ENCODE peak calls at places on chromosome 10, in seven cellular contexts. One of them, this sample, is unnamed.

GRCh38 chr10:83333566-83333965 is 805.7 kb upstream of the GHITM start:
- DNase-seq in activated CD4-positive, alpha-beta T cell treated with anti-CD3 and anti-CD28 coated beads, Interleukin-2, amount 50 U/mL, for 1 hour: no peak
- DNase-seq in stimulated activated CD8-positive, alpha-beta memory T cell treated with anti-CD3 and anti-CD28 coated beads, Interleukin-4, amount 100 ng/mL, for 1 hour: no peak
- DNase-seq in stimulated activated CD4-positive, alpha-beta T cell treated with anti-CD3 and anti-CD28 coated beads, Interleukin-2, amount 100 ng/mL, for 24 hours: no peak
- DNase-seq in T-helper 17 cell: no peak
- DNase-seq in ascending aorta: no peak
- DNase-seq in PC-3: no peak
- DNase-seq in this sample: no peak

GRCh38 chr10:125777806-125778205 is 2.2 kb upstream of the MMP21 start:
- DNase-seq in activated CD4-positive, alpha-beta T cell treated with anti-CD3 and anti-CD28 coated beads, Interleukin-2, amount 50 U/mL, for 1 hour: no peak
- DNase-seq in stimulated activated CD8-positive, alpha-beta memory T cell treated with anti-CD3 and anti-CD28 coated beads, Interleukin-4, amount 100 ng/mL, for 1 hour: no peak
- DNase-seq in stimulated activated CD4-positive, alpha-beta T cell treated with anti-CD3 and anti-CD28 coated beads, Interleukin-2, amount 100 ng/mL, for 24 hours: no peak
- DNase-seq in T-helper 17 cell: no peak
- DNase-seq in ascending aorta: no peak
- DNase-seq in PC-3: no peak
- DNase-seq in this sample: no peak

GRCh38 chr10:81680374-81680773 is 194.6 kb upstream of the NRG3 start:
- DNase-seq in activated CD4-positive, alpha-beta T cell treated with anti-CD3 and anti-CD28 coated beads, Interleukin-2, amount 50 U/mL, for 1 hour: no peak
- DNase-seq in stimulated activated CD8-positive, alpha-beta memory T cell treated with anti-CD3 and anti-CD28 coated beads, Interleukin-4, amount 100 ng/mL, for 1 hour: no peak
- DNase-seq in stimulated activated CD4-positive, alpha-beta T cell treated with anti-CD3 and anti-CD28 coated beads, Interleukin-2, amount 100 ng/mL, for 24 hours: no peak
- DNase-seq in T-helper 17 cell: no peak
- DNase-seq in ascending aorta: no peak
- DNase-seq in PC-3: no peak
- DNase-seq in this sample: no peak

GRCh38 chr10:102449321-102450123 is 1.8 kb downstream of the C10orf95 start:
- DNase-seq in activated CD4-positive, alpha-beta T cell treated with anti-CD3 and anti-CD28 coated beads, Interleukin-2, amount 50 U/mL, for 1 hour: peak; percentile 84
- DNase-seq in stimulated activated CD8-positive, alpha-beta memory T cell treated with anti-CD3 and anti-CD28 coated beads, Interleukin-4, amount 100 ng/mL, for 1 hour: peak; percentile 53
- DNase-seq in stimulated activated CD4-positive, alpha-beta T cell treated with anti-CD3 and anti-CD28 coated beads, Interleukin-2, amount 100 ng/mL, for 24 hours: peak; percentile 86
- DNase-seq in T-helper 17 cell: peak; percentile 71
- DNase-seq in ascending aorta: peak; percentile 43
- DNase-seq in PC-3: peak; percentile 73
- DNase-seq in this sample: no peak

GRCh38 chr10:73131295-73131694 is 21.0 kb downstream of the NUDT13 start:
- DNase-seq in activated CD4-positive, alpha-beta T cell treated with anti-CD3 and anti-CD28 coated beads, Interleukin-2, amount 50 U/mL, for 1 hour: no peak
- DNase-seq in stimulated activated CD8-positive, alpha-beta memory T cell treated with anti-CD3 and anti-CD28 coated beads, Interleukin-4, amount 100 ng/mL, for 1 hour: no peak
- DNase-seq in stimulated activated CD4-positive, alpha-beta T cell treated with anti-CD3 and anti-CD28 coated beads, Interleukin-2, amount 100 ng/mL, for 24 hours: no peak
- DNase-seq in T-helper 17 cell: no peak
- DNase-seq in ascending aorta: no peak
- DNase-seq in PC-3: peak; percentile 100
- DNase-seq in this sample: no peak

GRCh38 chr10:74118794-74119193 is 31.8 kb downstream of the AP3M1 start:
- DNase-seq in activated CD4-positive, alpha-beta T cell treated with anti-CD3 and anti-CD28 coated beads, Interleukin-2, amount 50 U/mL, for 1 hour: no peak
- DNase-seq in stimulated activated CD8-positive, alpha-beta memory T cell treated with anti-CD3 and anti-CD28 coated beads, Interleukin-4, amount 100 ng/mL, for 1 hour: no peak
- DNase-seq in stimulated activated CD4-positive, alpha-beta T cell treated with anti-CD3 and anti-CD28 coated beads, Interleukin-2, amount 100 ng/mL, for 24 hours: no peak
- DNase-seq in T-helper 17 cell: no peak
- DNase-seq in ascending aorta: no peak
- DNase-seq in PC-3: peak; percentile 93
- DNase-seq in this sample: peak; percentile 42

GRCh38 chr10:79379512-79380124 is 32.3 kb downstream of the PPIF start:
- DNase-seq in activated CD4-positive, alpha-beta T cell treated with anti-CD3 and anti-CD28 coated beads, Interleukin-2, amount 50 U/mL, for 1 hour: no peak
- DNase-seq in stimulated activated CD8-positive, alpha-beta memory T cell treated with anti-CD3 and anti-CD28 coated beads, Interleukin-4, amount 100 ng/mL, for 1 hour: no peak
- DNase-seq in stimulated activated CD4-positive, alpha-beta T cell treated with anti-CD3 and anti-CD28 coated beads, Interleukin-2, amount 100 ng/mL, for 24 hours: peak; percentile 0
- DNase-seq in T-helper 17 cell: no peak
- DNase-seq in ascending aorta: no peak
- DNase-seq in PC-3: no peak
- DNase-seq in this sample: peak; percentile 60

GRCh38 chr10:114356786-114357588 is 47.3 kb downstream of the AFAP1L2 start:
- DNase-seq in activated CD4-positive, alpha-beta T cell treated with anti-CD3 and anti-CD28 coated beads, Interleukin-2, amount 50 U/mL, for 1 hour: no peak
- DNase-seq in stimulated activated CD8-positive, alpha-beta memory T cell treated with anti-CD3 and anti-CD28 coated beads, Interleukin-4, amount 100 ng/mL, for 1 hour: no peak
- DNase-seq in stimulated activated CD4-positive, alpha-beta T cell treated with anti-CD3 and anti-CD28 coated beads, Interleukin-2, amount 100 ng/mL, for 24 hours: no peak
- DNase-seq in T-helper 17 cell: no peak
- DNase-seq in ascending aorta: no peak
- DNase-seq in PC-3: peak; percentile 56
- DNase-seq in this sample: no peak

GRCh38 chr10:77168861-77169260 is 468.7 kb downstream of the KCNMA1 start:
- DNase-seq in activated CD4-positive, alpha-beta T cell treated with anti-CD3 and anti-CD28 coated beads, Interleukin-2, amount 50 U/mL, for 1 hour: no peak
- DNase-seq in stimulated activated CD8-positive, alpha-beta memory T cell treated with anti-CD3 and anti-CD28 coated beads, Interleukin-4, amount 100 ng/mL, for 1 hour: no peak
- DNase-seq in stimulated activated CD4-positive, alpha-beta T cell treated with anti-CD3 and anti-CD28 coated beads, Interleukin-2, amount 100 ng/mL, for 24 hours: no peak
- DNase-seq in T-helper 17 cell: no peak
- DNase-seq in ascending aorta: no peak
- DNase-seq in PC-3: peak; percentile 100
- DNase-seq in this sample: no peak

GRCh38 chr10:26881600-26882331 is 21.0 kb upstream of the ABI1 start:
- DNase-seq in activated CD4-positive, alpha-beta T cell treated with anti-CD3 and anti-CD28 coated beads, Interleukin-2, amount 50 U/mL, for 1 hour: no peak
- DNase-seq in stimulated activated CD8-positive, alpha-beta memory T cell treated with anti-CD3 and anti-CD28 coated beads, Interleukin-4, amount 100 ng/mL, for 1 hour: no peak
- DNase-seq in stimulated activated CD4-positive, alpha-beta T cell treated with anti-CD3 and anti-CD28 coated beads, Interleukin-2, amount 100 ng/mL, for 24 hours: no peak
- DNase-seq in T-helper 17 cell: no peak
- DNase-seq in ascending aorta: no peak
- DNase-seq in PC-3: peak; percentile 67
- DNase-seq in this sample: peak; percentile 78

GRCh38 chr10:71748671-71749191 is 24.6 kb downstream of the VSIR start:
- DNase-seq in activated CD4-positive, alpha-beta T cell treated with anti-CD3 and anti-CD28 coated beads, Interleukin-2, amount 50 U/mL, for 1 hour: peak; percentile 67
- DNase-seq in stimulated activated CD8-positive, alpha-beta memory T cell treated with anti-CD3 and anti-CD28 coated beads, Interleukin-4, amount 100 ng/mL, for 1 hour: no peak
- DNase-seq in stimulated activated CD4-positive, alpha-beta T cell treated with anti-CD3 and anti-CD28 coated beads, Interleukin-2, amount 100 ng/mL, for 24 hours: peak; percentile 63
- DNase-seq in T-helper 17 cell: peak; percentile 59
- DNase-seq in ascending aorta: peak; percentile 52
- DNase-seq in PC-3: no peak
- DNase-seq in this sample: no peak

GRCh38 chr10:131977323-131978096 is 4.2 kb downstream of the BNIP3 start:
- DNase-seq in activated CD4-positive, alpha-beta T cell treated with anti-CD3 and anti-CD28 coated beads, Interleukin-2, amount 50 U/mL, for 1 hour: no peak
- DNase-seq in stimulated activated CD8-positive, alpha-beta memory T cell treated with anti-CD3 and anti-CD28 coated beads, Interleukin-4, amount 100 ng/mL, for 1 hour: no peak
- DNase-seq in stimulated activated CD4-positive, alpha-beta T cell treated with anti-CD3 and anti-CD28 coated beads, Interleukin-2, amount 100 ng/mL, for 24 hours: no peak
- DNase-seq in T-helper 17 cell: no peak
- DNase-seq in ascending aorta: no peak
- DNase-seq in PC-3: no peak
- DNase-seq in this sample: no peak

GRCh38 chr10:30784896-30785605 is 155.5 kb upstream of the LYZL2 start:
- DNase-seq in activated CD4-positive, alpha-beta T cell treated with anti-CD3 and anti-CD28 coated beads, Interleukin-2, amount 50 U/mL, for 1 hour: peak; percentile 11
- DNase-seq in stimulated activated CD8-positive, alpha-beta memory T cell treated with anti-CD3 and anti-CD28 coated beads, Interleukin-4, amount 100 ng/mL, for 1 hour: no peak
- DNase-seq in stimulated activated CD4-positive, alpha-beta T cell treated with anti-CD3 and anti-CD28 coated beads, Interleukin-2, amount 100 ng/mL, for 24 hours: peak; percentile 26
- DNase-seq in T-helper 17 cell: no peak
- DNase-seq in ascending aorta: peak; percentile 54
- DNase-seq in PC-3: no peak
- DNase-seq in this sample: peak; percentile 78